ENCODE peak calls at places on chromosome 12, in six cellular contexts. B is T-helper 2 cell; S is CD4-positive, alpha-beta T cell; W is kidney; V is LHCN-M2; C is mesothelial cell of epicardium. T is an unnamed sample.

GRCh38 chr12:34219046-34219770 is 196.9 kb downstream of the ALG10 start:
- DNase-seq in W (no peak), C (no peak), V (peak; percentile 10), B (no peak), S (no peak), T (no peak)

GRCh38 chr12:92629349-92630065 is 73.3 kb upstream of the PLEKHG7 start:
- DNase-seq in C (peak; percentile 57), W (peak; percentile 64), S (no peak), V (peak; percentile 53), B (no peak), T (no peak)

GRCh38 chr12:14216405-14217294 is 148.8 kb upstream of the ATF7IP start:
- DNase-seq in B (no peak), S (no peak), W (no peak), V (peak; percentile 50), C (no peak), T (no peak)

GRCh38 chr12:89671469-89671868 is 37.2 kb downstream of the ATP2B1 start:
- DNase-seq in V (peak; percentile 54), B (no peak), C (no peak), W (no peak), S (no peak), T (no peak)

GRCh38 chr12:96749978-96750377 is 157.1 kb upstream of the NEDD1 start:
- DNase-seq in V (no peak), B (no peak), W (no peak), C (no peak), S (no peak), T (no peak)

GRCh38 chr12:131189781-131190180 is 236.1 kb downstream of the ADGRD1 start:
- DNase-seq in V (no peak), C (no peak), B (no peak), S (no peak), W (no peak), T (no peak)

GRCh38 chr12:50442178-50442908 is 41.7 kb downstream of the LARP4 start:
- DNase-seq in S (no peak), W (no peak), C (no peak), V (no peak), B (no peak), T (no peak)

GRCh38 chr12:109696485-109697269 is 16.9 kb upstream of the FAM222A start:
- DNase-seq in S (no peak), V (peak; percentile 6), B (no peak), C (no peak), W (peak; percentile 14), T (no peak)

GRCh38 chr12:102811125-102811737 is 105.8 kb downstream of the PAH start:
- DNase-seq in C (peak; percentile 68), S (no peak), V (no peak), W (no peak), B (no peak), T (no peak)

GRCh38 chr12:53180931-53181645 is 363 bp upstream of the CSAD start:
- DNase-seq in B (peak; percentile 70), S (no peak), V (peak; percentile 81), W (peak; percentile 92), C (peak; percentile 80), T (no peak)

GRCh38 chr12:110745632-110746284 is 3.1 kb upstream of the PPP1CC start:
- DNase-seq in W (no peak), S (no peak), C (no peak), V (no peak), B (no peak), T (no peak)

GRCh38 chr12:101877816-101878811 is 734 bp downstream of the DRAM1 start:
- DNase-seq in C (no peak), V (peak; percentile 25), W (peak; percentile 79), S (no peak), B (no peak), T (no peak)

GRCh38 chr12:125902991-125903390 is 837.8 kb downstream of the AACS start:
- DNase-seq in S (no peak), V (no peak), W (no peak), C (no peak), B (no peak), T (no peak)

GRCh38 chr12:89657090-89657489 is 51.5 kb downstream of the ATP2B1 start:
- DNase-seq in B (no peak), S (no peak), C (no peak), W (no peak), V (no peak), T (no peak)

GRCh38 chr12:122975790-122976647 is 975 bp downstream of the OGFOD2 start:
- DNase-seq in V (peak; percentile 31), W (no peak), S (no peak), C (no peak), B (no peak), T (no peak)

GRCh38 chr12:28209782-28210181 is 19.5 kb downstream of the CCDC91 start:
- DNase-seq in W (no peak), B (no peak), C (no peak), V (peak; percentile 58), S (no peak), T (no peak)

GRCh38 chr12:13367973-13368372 is 171.4 kb downstream of the EMP1 start:
- DNase-seq in W (no peak), C (no peak), V (no peak), S (no peak), B (no peak), T (no peak)

GRCh38 chr12:126076515-126076914 is 1011.3 kb downstream of the AACS start:
- DNase-seq in B (no peak), W (no peak), V (no peak), C (no peak), S (no peak), T (no peak)

GRCh38 chr12:118649765-118650585 is 273.6 kb downstream of the SUDS3 start:
- DNase-seq in W (no peak), S (no peak), C (no peak), V (no peak), B (no peak), T (no peak)

GRCh38 chr12:117051380-117051779 is 47.8 kb downstream of the TESC start:
- DNase-seq in B (no peak), C (no peak), S (no peak), W (no peak), V (no peak), T (no peak)

GRCh38 chr12:54394281-54394719 is 9.8 kb upstream of the ZNF385A start:
- DNase-seq in B (no peak), C (peak; percentile 61), V (peak; percentile 68), S (no peak), W (peak; percentile 18), T (peak; percentile 43)

GRCh38 chr12:31853977-31854376 is 105.2 kb upstream of the RESF1 start:
- DNase-seq in W (no peak), V (no peak), S (no peak), C (no peak), B (no peak), T (no peak)

GRCh38 chr12:52305921-52306705 is 14.8 kb upstream of the KRT81 start:
- DNase-seq in W (no peak), B (no peak), V (no peak), C (no peak), S (no peak), T (no peak)

GRCh38 chr12:122460061-122460460 is 37.6 kb upstream of the CLIP1 start:
- DNase-seq in V (no peak), B (no peak), C (no peak), W (no peak), S (no peak), T (no peak)

GRCh38 chr12:121579981-121580868 is 598 bp downstream of the KDM2B start:
- DNase-seq in W (peak; percentile 92), V (peak; percentile 69), B (peak; percentile 72), C (peak; percentile 75), S (peak; percentile 75), T (no peak)

GRCh38 chr12:76020731-76021672 is 10.6 kb downstream of the PHLDA1 start:
- DNase-seq in W (no peak), B (peak; percentile 27), C (no peak), S (peak; percentile 51), V (peak; percentile 98), T (peak; percentile 98)

GRCh38 chr12:52190860-52191729 is 719 bp downstream of the KRT80 start:
- DNase-seq in W (no peak), S (no peak), V (no peak), C (no peak), B (no peak), T (no peak)

GRCh38 chr12:10392394-10392930 is 2.6 kb upstream of the KLRK1 start:
- DNase-seq in S (no peak), B (no peak), W (peak; percentile 52), V (peak; percentile 97), C (no peak), T (peak; percentile 97)

GRCh38 chr12:109310247-109311125 is 1.4 kb upstream of the FOXN4 start:
- DNase-seq in W (no peak), S (no peak), C (no peak), V (no peak), B (no peak), T (no peak)

GRCh38 chr12:125470838-125471775 is 405.9 kb downstream of the AACS start:
- DNase-seq in B (no peak), W (no peak), V (no peak), S (no peak), C (no peak), T (peak; percentile 1)

GRCh38 chr12:92312463-92312970 is 166.9 kb upstream of the BTG1 start:
- DNase-seq in B (no peak), W (no peak), C (no peak), S (no peak), V (no peak), T (no peak)

GRCh38 chr12:92745874-92746553 is 43.2 kb downstream of the PLEKHG7 start:
- DNase-seq in S (no peak), B (no peak), W (peak; percentile 74), V (peak; percentile 98), C (no peak), T (peak; percentile 99)

GRCh38 chr12:50087995-50088394 is 2.9 kb downstream of the SMARCD1 start:
- DNase-seq in C (no peak), W (no peak), V (peak; percentile 74), S (no peak), B (no peak), T (peak; percentile 82)